ENCODE peak calls at places on chromosomes 2 and 18, in five cellular contexts. P is endothelial cell, N is neural crest cell, E is Caco-2, Z is A673. M is an unnamed sample.

GRCh38 chr2:149920389-149920788 is 332.8 kb upstream of the MMADHC start:
- DNase-seq in Z (no peak), E (no peak), N (no peak), P (no peak), M (no peak)

GRCh38 chr18:4270016-4270415 is 185.1 kb downstream of the DLGAP1 start:
- DNase-seq in N (no peak), Z (no peak), P (no peak), E (no peak), M (no peak)

GRCh38 chr2:14632133-14632936 is at the start of gene LRATD1:
- DNase-seq in N (peak; percentile 82), E (peak; percentile 83), Z (peak; percentile 68), P (peak; percentile 96), M (peak; percentile 49)

GRCh38 chr2:80258793-80259192 is 45.8 kb downstream of the LRRTM1 start:
- DNase-seq in Z (no peak), P (no peak), E (no peak), N (no peak), M (no peak)

GRCh38 chr18:23384778-23385736 is 68.0 kb upstream of the RIOK3 start:
- DNase-seq in E (no peak), N (no peak), Z (no peak), P (no peak), M (no peak)

GRCh38 chr18:44671914-44672313 is 8.8 kb upstream of the SETBP1 start:
- DNase-seq in N (no peak), P (no peak), Z (peak; percentile 4), E (no peak), M (no peak)

GRCh38 chr2:36357506-36358316 is 2.1 kb downstream of the CRIM1 start:
- DNase-seq in N (peak; percentile 23), E (peak; percentile 60), P (peak; percentile 45), Z (peak; percentile 75), M (peak; percentile 91)

GRCh38 chr2:225041871-225042799 is at the start of gene DOCK10:
- DNase-seq in N (peak; percentile 17), P (peak; percentile 45), Z (peak; percentile 24), E (peak; percentile 2), M (peak; percentile 60)

GRCh38 chr18:65288908-65289307 is 461.9 kb upstream of the CDH7 start:
- DNase-seq in P (no peak), Z (no peak), E (no peak), N (no peak), M (no peak)

GRCh38 chr2:105969552-105969951 is 224.5 kb downstream of the UXS1 start:
- DNase-seq in E (peak; percentile 30), P (peak; percentile 46), N (peak; percentile 26), Z (peak; percentile 35), M (peak; percentile 8)

GRCh38 chr2:144358979-144359541 is 160.9 kb downstream of the ZEB2 start:
- DNase-seq in E (no peak), N (no peak), Z (no peak), P (no peak), M (peak; percentile 67)

GRCh38 chr2:37798315-37799005 is 126.6 kb upstream of the RMDN2 start:
- DNase-seq in N (no peak), P (no peak), Z (no peak), E (no peak), M (no peak)

GRCh38 chr2:178271629-178272333 is 77.5 kb downstream of the OSBPL6 start:
- DNase-seq in P (no peak), N (no peak), Z (no peak), E (no peak), M (peak; percentile 84)

GRCh38 chr2:74553892-74554820 is at the start of the genes DOK1 and LOXL3:
- DNase-seq in Z (peak; percentile 85), E (peak; percentile 60), N (peak; percentile 78), P (peak; percentile 75), M (peak; percentile 88)

GRCh38 chr2:204321910-204322765 is 223.1 kb upstream of the PARD3B start:
- DNase-seq in Z (peak; percentile 48), N (no peak), P (no peak), E (no peak), M (peak; percentile 27)

GRCh38 chr2:44487052-44487451 is 125.3 kb downstream of the CAMKMT start:
- DNase-seq in Z (no peak), N (no peak), E (no peak), P (no peak), M (no peak)

GRCh38 chr2:152925540-152926448 is 207.4 kb downstream of the ARL6IP6 start:
- DNase-seq in P (peak; percentile 85), N (peak; percentile 78), Z (peak; percentile 87), E (peak; percentile 79), M (peak; percentile 6)

GRCh38 chr18:28176933-28177827 is at the start of gene CDH2:
- DNase-seq in E (no peak), Z (peak; percentile 87), P (peak; percentile 71), N (peak; percentile 71), M (peak; percentile 84)

DNA sequence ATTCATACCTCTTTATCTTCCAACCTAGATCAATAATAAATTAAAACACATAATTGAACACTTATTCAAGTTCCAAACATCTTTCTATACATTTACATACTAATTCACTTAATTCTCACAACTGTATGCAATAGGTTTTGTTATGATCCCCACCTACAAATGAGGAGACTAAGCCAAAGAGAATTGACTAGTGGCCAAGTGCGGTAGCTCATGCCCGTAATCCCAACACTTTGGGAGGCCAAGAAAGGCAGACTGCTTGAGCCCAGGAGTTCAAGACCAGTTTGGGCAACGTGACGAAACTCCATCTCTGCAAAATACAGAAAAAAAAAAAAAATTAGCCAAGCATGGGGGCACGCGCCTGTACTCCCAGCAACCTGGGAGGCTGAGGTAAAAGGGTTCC is 36.8 kb downstream of the KCNG3 start:
- DNase-seq in E (no peak), Z (peak; percentile 22), N (no peak), P (peak; percentile 15), M (no peak)
- TF ChIP-seq CTCF in E (peak; percentile 9), Z (peak; percentile 23), N (peak; percentile 48), P (peak; percentile 58), M (peak; percentile 33)

DNA sequence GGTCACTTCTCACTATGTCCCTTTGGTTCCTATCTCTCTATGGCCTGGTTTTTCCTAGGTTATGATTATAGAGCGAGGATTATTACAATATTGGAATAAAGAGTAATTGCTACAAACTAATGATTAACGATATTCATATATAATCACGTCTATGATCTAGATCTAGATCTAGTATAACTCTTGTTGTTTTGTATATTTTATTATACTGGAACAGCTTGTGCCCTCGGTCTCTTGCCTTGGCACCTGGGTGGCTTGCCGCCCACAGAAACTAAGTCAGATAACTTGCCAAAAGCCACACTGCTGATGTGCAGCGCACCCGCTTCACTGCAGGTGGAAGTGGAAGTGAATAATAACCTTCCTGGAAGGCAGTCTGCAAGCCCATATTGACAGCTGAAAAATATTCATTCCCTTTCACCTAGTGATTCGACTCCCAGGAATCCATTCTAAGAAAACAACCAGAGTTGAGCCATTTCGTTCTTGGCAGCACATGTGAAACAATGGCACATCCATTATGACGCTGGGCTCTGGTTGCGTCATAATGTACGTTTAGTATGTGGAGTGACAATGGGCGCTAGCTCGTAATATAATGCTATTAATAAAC is 725 bp upstream of the ANKRD53 start:
- DNase-seq in P (no peak), N (no peak), E (no peak), Z (peak; percentile 46), M (peak; percentile 83)
- TF ChIP-seq CTCF in P (peak; percentile 45), N (peak; percentile 9), E (no peak), Z (peak; percentile 41), M (no peak)

GRCh38 chr2:209463226-209463625 is 39.4 kb downstream of the MAP2 start:
- DNase-seq in N (no peak), Z (no peak), P (no peak), E (no peak), M (peak; percentile 38)
- TF ChIP-seq CTCF in N (peak; percentile 46), Z (peak; percentile 39), P (peak; percentile 37), E (peak; percentile 30), M (peak; percentile 57)

GRCh38 chr18:43396266-43396665 is 119.0 kb upstream of the SYT4 start:
- DNase-seq in P (peak; percentile 13), N (no peak), E (no peak), Z (peak; percentile 45), M (peak; percentile 42)
- TF ChIP-seq CTCF in P (peak; percentile 43), N (peak; percentile 73), E (peak; percentile 2), Z (peak; percentile 67), M (peak; percentile 48)

DNA sequence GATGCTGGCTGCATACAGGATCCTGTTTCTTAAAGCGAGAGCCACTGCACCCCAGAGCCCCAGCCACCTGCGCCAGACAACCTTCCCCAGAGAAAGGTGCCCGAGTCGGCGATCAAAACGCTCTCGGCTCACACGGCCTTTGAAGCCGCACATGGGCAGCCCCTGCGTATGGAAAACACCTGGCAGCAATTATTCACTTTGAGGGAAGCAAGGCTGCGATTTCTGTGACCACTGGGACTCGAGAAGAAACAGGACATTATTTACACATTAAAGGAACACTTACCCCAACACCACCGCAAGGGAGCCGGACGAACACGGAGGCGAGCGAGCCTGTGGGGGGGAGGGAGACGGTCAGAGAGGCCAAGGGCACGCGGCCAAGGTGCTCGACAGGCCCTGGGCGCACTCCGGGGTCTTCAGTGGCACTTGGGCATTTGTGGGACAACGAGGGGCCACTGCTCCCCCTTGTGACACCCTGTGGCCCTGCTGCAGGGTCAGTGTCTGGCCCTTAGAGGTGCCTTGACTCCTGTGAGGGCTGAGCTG is 246.9 kb downstream of the TWIST2 start:
- DNase-seq in N (no peak), Z (no peak), P (no peak), E (no peak), M (no peak)
- TF ChIP-seq CTCF in N (no peak), Z (no peak), P (no peak), E (no peak), M (no peak)